ENCODE peak calls at places on chromosome 7, in eight cellular contexts. W is fibroblast of pulmonary artery; P is left lung; Z is activated CD4-positive, alpha-beta T cell treated with anti-CD3 and anti-CD28 coated beads for 36 hours; E is GM13977; R is activated naive CD4-positive, alpha-beta T cell treated with Interleukin-2 at 50 U/mL for 16 hours; I is dermis blood vessel endothelial cell; H is NCI-H1105 treated with DMSO at 0.1 percent for 48 hours. V is an unnamed sample.

GRCh38 chr7:79806161-79806734 is 328.4 kb upstream of the GNAI1 start:
- DNase-seq in P (no peak), H (no peak), W (peak; percentile 60), E (no peak), Z (no peak), I (peak; percentile 2), R (no peak), V (peak; percentile 19)

GRCh38 chr7:120735791-120736190 is 122.2 kb downstream of the TSPAN12 start:
- DNase-seq in R (no peak), W (peak; percentile 57), I (peak; percentile 11), E (no peak), H (peak; percentile 49), P (no peak), Z (no peak), V (no peak)

GRCh38 chr7:1853619-1854520 is 183.8 kb downstream of the ELFN1 start:
- DNase-seq in H (no peak), E (no peak), P (peak; percentile 29), I (no peak), R (no peak), W (no peak), Z (no peak), V (no peak)

GRCh38 chr7:2956076-2956475 is 87.6 kb downstream of the CARD11 start:
- DNase-seq in I (no peak), Z (peak; percentile 4), W (no peak), R (no peak), E (no peak), P (peak; percentile 14), H (no peak), V (no peak)

GRCh38 chr7:151845412-151846205 is 31.3 kb downstream of the PRKAG2 start:
- DNase-seq in W (no peak), R (no peak), I (no peak), Z (no peak), P (no peak), E (no peak), H (no peak), V (no peak)

GRCh38 chr7:148473694-148474222 is 116.8 kb upstream of the C7orf33 start:
- DNase-seq in E (no peak), H (no peak), Z (no peak), W (no peak), I (no peak), R (no peak), P (no peak), V (no peak)

GRCh38 chr7:69880848-69881247 is 282.6 kb downstream of the AUTS2 start:
- DNase-seq in H (peak; percentile 97), I (no peak), Z (no peak), P (no peak), W (no peak), R (no peak), E (no peak), V (no peak)

GRCh38 chr7:47458057-47458456 is 123.9 kb downstream of the TNS3 start:
- DNase-seq in W (peak; percentile 79), H (no peak), I (peak; percentile 74), P (peak; percentile 71), E (no peak), Z (no peak), R (no peak), V (no peak)

GRCh38 chr7:100538348-100538653 is 702 bp upstream of the AGFG2 start:
- DNase-seq in H (no peak), Z (no peak), R (no peak), W (no peak), P (no peak), I (no peak), E (no peak), V (no peak)

GRCh38 chr7:116530107-116530820 is 5.4 kb downstream of the CAV1 start:
- DNase-seq in R (no peak), W (no peak), I (peak; percentile 39), H (no peak), P (no peak), E (no peak), Z (no peak), V (no peak)

GRCh38 chr7:27739301-27739913 is 555 bp upstream of the TAX1BP1 start:
- DNase-seq in P (no peak), Z (no peak), R (no peak), E (no peak), W (no peak), I (no peak), H (no peak), V (no peak)

GRCh38 chr7:115146148-115146547 is 224.3 kb downstream of the MDFIC start:
- DNase-seq in H (no peak), W (no peak), E (no peak), Z (no peak), P (no peak), R (no peak), I (no peak), V (peak; percentile 93)

GRCh38 chr7:28840515-28841125 is 117.5 kb downstream of the TRIL start:
- DNase-seq in R (no peak), W (peak; percentile 20), Z (no peak), E (peak; percentile 52), P (no peak), H (peak; percentile 97), I (peak; percentile 19), V (peak; percentile 28)

GRCh38 chr7:107208046-107208458 is 39.2 kb downstream of the HBP1 start:
- DNase-seq in H (no peak), P (no peak), I (no peak), R (no peak), W (peak; percentile 22), E (no peak), Z (no peak), V (no peak)

GRCh38 chr7:139645572-139646523 is 122.4 kb downstream of the CLEC2L start:
- DNase-seq in H (peak; percentile 77), I (peak; percentile 95), P (peak; percentile 80), Z (peak; percentile 92), W (peak; percentile 90), R (peak; percentile 80), E (peak; percentile 69), V (peak; percentile 68)

GRCh38 chr7:140684066-140684950 is 11.6 kb downstream of the ADCK2 start:
- DNase-seq in H (no peak), Z (no peak), E (no peak), I (no peak), P (no peak), W (no peak), R (no peak), V (no peak)

GRCh38 chr7:33062023-33062781 is at the start of gene NT5C3A:
- DNase-seq in H (peak; percentile 46), Z (peak; percentile 58), R (peak; percentile 40), E (peak; percentile 63), I (peak; percentile 47), P (peak; percentile 42), W (peak; percentile 31), V (no peak)

GRCh38 chr7:30523466-30523865 is 18.8 kb upstream of the GGCT start:
- DNase-seq in W (no peak), Z (no peak), I (no peak), E (no peak), P (no peak), H (no peak), R (no peak), V (no peak)

GRCh38 chr7:114085313-114085591 is 166.4 kb upstream of the PPP1R3A start:
- DNase-seq in W (no peak), P (no peak), Z (no peak), I (no peak), E (peak; percentile 39), R (no peak), H (no peak), V (no peak)

GRCh38 chr7:56188823-56189346 is 72.7 kb upstream of the NUPR2 start:
- DNase-seq in W (no peak), Z (no peak), I (no peak), P (no peak), R (no peak), H (no peak), E (no peak), V (no peak)

GRCh38 chr7:131047651-131048304 is 279.9 kb upstream of the MKLN1 start:
- DNase-seq in W (no peak), Z (no peak), P (no peak), I (no peak), R (no peak), E (no peak), H (no peak), V (no peak)

V was measured in bronchial epithelial cell.